ENCODE peak calls at places on chromosomes 13 and 19, in four cellular contexts. E, R, P and L are unnamed samples.

GRCh38 chr19:19775891-19776205 is 42.9 kb upstream of the ZNF14 start:
- DNase-seq in P (no peak), E (no peak), R (no peak), L (no peak)

GRCh38 chr13:42654212-42654611 is 80.3 kb downstream of the TNFSF11 start:
- DNase-seq in R (no peak), P (no peak), E (no peak), L (no peak)

GRCh38 chr13:33958964-33959363 is 141.0 kb downstream of the RFC3 start:
- DNase-seq in E (no peak), R (no peak), P (no peak), L (no peak)

GRCh38 chr13:101144808-101145419 is 271.4 kb downstream of the NALCN start:
- DNase-seq in P (peak), R (peak), E (peak), L (no peak)

GRCh38 chr19:47315125-47315821 is 5.6 kb downstream of the C5AR1 start:
- DNase-seq in R (no peak), E (peak), P (peak), L (peak)

GRCh38 chr13:106597190-106597589 is 29.3 kb upstream of the ARGLU1 start:
- DNase-seq in R (no peak), E (no peak), P (no peak), L (no peak)

GRCh38 chr19:8515317-8515716 is 1.4 kb upstream of the ZNF414 start:
- DNase-seq in E (peak), R (peak), P (no peak), L (peak)

GRCh38 chr13:112060899-112061366 is 6.0 kb upstream of the SOX1 start:
- DNase-seq in P (no peak), R (no peak), E (no peak), L (no peak)

GRCh38 chr19:19661675-19662251 is 1.7 kb downstream of the ATP13A1 start:
- DNase-seq in E (peak), P (no peak), R (peak), L (peak)

GRCh38 chr19:12721656-12722565 is 1.8 kb downstream of the TNPO2 start:
- DNase-seq in E (peak), P (peak), R (peak), L (no peak)

GRCh38 chr19:41439441-41440222 is at the start of gene DMAC2:
- DNase-seq in P (peak), E (peak), R (peak), L (peak)

GRCh38 chr19:14030997-14031718 is 404 bp upstream of the IL27RA start:
- DNase-seq in P (no peak), R (no peak), E (no peak), L (no peak)

GRCh38 chr19:55494172-55494761 is 6.0 kb downstream of the SSC5D start:
- DNase-seq in P (no peak), E (peak), R (no peak), L (no peak)

GRCh38 chr19:18599485-18599884 is 7.1 kb downstream of the CRLF1 start:
- DNase-seq in P (no peak), E (no peak), R (no peak), L (no peak)

GRCh38 chr19:12792048-12792852 is 964 bp downstream of the JUNB start:
- DNase-seq in P (peak), R (peak), E (no peak), L (peak)

GRCh38 chr19:42375415-42376176 is 14.5 kb downstream of the CNFN start:
- DNase-seq in P (no peak), E (no peak), R (no peak), L (no peak)

GRCh38 chr19:50562996-50563395 is 5.2 kb downstream of the LRRC4B start:
- DNase-seq in R (no peak), P (no peak), E (no peak), L (no peak)

GRCh38 chr19:38733493-38734175 is 10.6 kb downstream of the CAPN12 start:
- DNase-seq in R (no peak), P (peak), E (no peak), L (peak)

GRCh38 chr13:44335463-44335862 is 38.2 kb upstream of the SERP2 start:
- DNase-seq in P (no peak), E (no peak), R (no peak), L (no peak)

GRCh38 chr19:7529610-7530490 is 5.7 kb upstream of the PNPLA6 start:
- DNase-seq in R (no peak), E (no peak), P (no peak), L (no peak)

GRCh38 chr13:28392428-28392827 is 102.5 kb downstream of the FLT1 start:
- DNase-seq in R (no peak), P (no peak), E (no peak), L (no peak)

GRCh38 chr19:34232566-34233481 is 21.5 kb upstream of the GARRE1 start:
- DNase-seq in E (no peak), R (no peak), P (peak), L (no peak)

GRCh38 chr19:13024958-13025653 is 29.8 kb downstream of the NFIX start:
- DNase-seq in E (no peak), R (no peak), P (no peak), L (no peak)

GRCh38 chr19:41570179-41570578 is 5.8 kb upstream of the CEACAM21 start:
- DNase-seq in R (no peak), E (no peak), P (no peak), L (no peak)

GRCh38 chr13:114032121-114032799 is 58.4 kb upstream of the C13orf46 start:
- DNase-seq in E (no peak), R (no peak), P (no peak), L (no peak)

GRCh38 chr13:89518289-89519077 is 1829.0 kb upstream of the MIR17HG start:
- DNase-seq in E (no peak), P (no peak), R (no peak), L (no peak)

GRCh38 chr19:10283786-10284540 is 2.8 kb upstream of the ICAM4 start:
- DNase-seq in R (no peak), E (no peak), P (no peak), L (no peak)

GRCh38 chr19:32296694-32297093 is 48.7 kb upstream of the ZNF507 start:
- DNase-seq in P (peak), E (no peak), R (no peak), L (no peak)

GRCh38 chr19:49210108-49210900 is 52.7 kb downstream of the TRPM4 start:
- DNase-seq in P (peak), R (peak), E (no peak), L (peak)

GRCh38 chr19:1818549-1819195 is 6.6 kb upstream of the ATP8B3 start:
- DNase-seq in E (no peak), R (no peak), P (no peak), L (no peak)

GRCh38 chr13:21690955-21691354 is 20.1 kb downstream of the FGF9 start:
- DNase-seq in E (no peak), P (no peak), R (no peak), L (no peak)

GRCh38 chr13:40910324-40911050 is 108.6 kb downstream of the ELF1 start:
- DNase-seq in E (no peak), P (no peak), R (no peak), L (no peak)

GRCh38 chr19:29202281-29202680 is 10.7 kb downstream of the UQCRFS1 start:
- DNase-seq in E (no peak), R (no peak), P (no peak), L (no peak)

GRCh38 chr19:29206453-29206852 is 6.5 kb downstream of the UQCRFS1 start:
- DNase-seq in E (no peak), P (no peak), R (no peak), L (no peak)

GRCh38 chr19:29201849-29202248 is 11.1 kb downstream of the UQCRFS1 start:
- DNase-seq in P (peak), R (no peak), E (no peak), L (no peak)
- TF ChIP-seq CTCF in P (no peak), R (no peak), E (no peak), L (peak)

DNA sequence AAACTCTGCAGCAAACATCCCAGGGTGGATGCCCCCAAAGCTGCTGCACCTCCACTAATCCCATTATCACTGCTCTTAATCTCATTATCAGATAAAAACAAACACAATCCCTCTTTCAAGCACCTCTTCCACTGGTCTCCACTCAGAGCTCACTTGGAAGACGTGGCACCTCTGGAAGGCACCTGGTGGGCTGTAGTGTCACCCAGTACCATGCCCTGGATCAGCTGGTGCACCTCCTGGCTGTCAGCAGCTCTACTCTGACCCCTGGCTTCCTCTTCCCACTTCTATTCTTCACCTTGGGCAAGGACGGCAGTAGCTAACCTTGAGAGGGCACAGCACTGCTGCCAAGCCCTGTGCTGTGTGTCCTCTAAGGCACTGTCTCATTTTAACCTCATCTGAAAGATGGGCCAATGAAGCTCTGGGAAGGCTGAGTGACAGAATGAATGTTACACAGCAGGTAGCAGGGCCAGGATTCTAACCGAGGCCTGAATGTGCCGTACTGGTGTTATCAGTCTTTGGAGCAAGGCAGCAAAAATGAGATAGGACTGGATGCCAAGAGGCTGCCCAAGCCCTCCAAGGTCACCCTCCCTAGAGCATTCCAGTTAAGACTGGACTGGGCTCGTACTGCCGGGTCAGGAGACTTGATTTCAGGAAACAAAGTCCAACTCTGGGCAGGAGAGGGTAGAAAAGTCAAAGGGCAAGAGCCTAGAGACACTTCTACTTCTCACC is 7.4 kb downstream of the BRD4 start:
- DNase-seq in R (no peak), E (no peak), P (no peak), L (no peak)
- TF ChIP-seq CTCF in R (no peak), E (no peak), P (no peak), L (no peak)

DNA sequence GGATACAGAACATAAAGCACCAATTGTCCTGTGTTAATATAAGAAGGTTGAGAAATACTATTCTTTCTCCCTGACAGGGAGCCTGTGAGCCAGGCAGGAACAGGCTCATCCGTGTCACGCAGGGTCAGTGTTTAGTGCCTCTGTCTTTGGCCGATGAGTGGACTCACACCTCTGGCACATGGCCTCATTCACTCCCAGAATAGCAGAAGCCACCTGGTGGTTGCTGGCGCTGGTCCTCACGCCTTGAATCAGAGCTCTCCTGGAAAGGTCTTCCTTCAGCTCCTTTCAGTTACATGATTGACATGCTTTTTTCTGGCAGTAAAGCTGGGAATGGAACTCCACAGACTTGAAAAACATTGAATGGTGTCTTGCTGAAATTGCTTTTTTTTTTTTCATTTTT is 28.1 kb upstream of the SIAH3 start:
- DNase-seq in P (peak), E (no peak), R (no peak), L (no peak)
- TF ChIP-seq CTCF in P (no peak), E (no peak), R (no peak), L (no peak)

GRCh38 chr13:99196466-99197256 is 4.0 kb upstream of the UBAC2 start:
- DNase-seq in P (no peak), E (no peak), R (no peak), L (no peak)
- TF ChIP-seq CTCF in P (no peak), E (no peak), R (peak), L (peak)

GRCh38 chr19:35500611-35501010 is 10.3 kb upstream of the KRTDAP start:
- DNase-seq in P (no peak), E (no peak), R (no peak), L (no peak)
- TF ChIP-seq CTCF in P (no peak), E (no peak), R (no peak), L (no peak)

GRCh38 chr13:24528816-24529398 is 16.3 kb upstream of the PARP4 start:
- DNase-seq in E (no peak), P (no peak), R (no peak), L (no peak)
- TF ChIP-seq CTCF in E (no peak), P (no peak), R (no peak), L (no peak)

DNA sequence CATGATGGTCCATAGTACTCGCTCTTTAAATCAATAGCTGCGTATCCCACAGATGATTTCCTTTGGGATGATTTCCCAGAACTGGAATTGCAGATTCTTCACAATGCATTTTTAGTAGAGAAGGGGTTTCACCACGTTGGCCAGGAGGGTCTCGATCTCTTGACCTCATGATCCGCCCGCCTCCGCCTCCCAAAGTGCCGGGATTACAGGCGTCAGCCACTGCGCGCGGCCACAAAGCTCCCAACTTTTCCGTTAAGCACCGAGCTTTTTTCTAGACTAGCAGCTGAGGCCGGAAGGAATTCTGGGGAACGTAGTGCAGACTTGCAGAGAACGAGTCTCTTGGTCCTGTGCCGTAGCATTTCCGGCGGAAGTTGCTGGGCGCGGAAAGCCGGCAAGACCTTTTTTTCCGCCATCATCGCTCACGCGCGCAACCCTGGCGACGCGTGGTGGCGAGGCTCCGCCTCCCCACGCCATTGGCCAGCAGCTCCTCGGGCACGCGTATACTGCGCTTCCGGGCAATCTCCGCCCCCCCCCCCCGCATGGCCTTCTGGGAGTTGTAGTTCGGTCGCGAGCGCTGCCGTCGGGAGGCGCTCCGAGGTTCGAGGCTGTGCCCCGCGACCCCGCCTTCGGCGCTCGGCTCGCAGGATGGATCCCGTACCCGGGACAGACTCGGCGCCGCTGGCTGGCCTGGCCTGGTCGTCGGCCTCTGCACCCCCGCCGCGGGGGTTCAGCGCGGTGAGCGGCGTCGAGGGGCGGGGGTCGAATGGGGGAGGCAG is at the start of gene MVB12A:
- DNase-seq in P (peak), E (peak), R (peak), L (peak)
- TF ChIP-seq CTCF in P (no peak), E (no peak), R (no peak), L (no peak)

DNA sequence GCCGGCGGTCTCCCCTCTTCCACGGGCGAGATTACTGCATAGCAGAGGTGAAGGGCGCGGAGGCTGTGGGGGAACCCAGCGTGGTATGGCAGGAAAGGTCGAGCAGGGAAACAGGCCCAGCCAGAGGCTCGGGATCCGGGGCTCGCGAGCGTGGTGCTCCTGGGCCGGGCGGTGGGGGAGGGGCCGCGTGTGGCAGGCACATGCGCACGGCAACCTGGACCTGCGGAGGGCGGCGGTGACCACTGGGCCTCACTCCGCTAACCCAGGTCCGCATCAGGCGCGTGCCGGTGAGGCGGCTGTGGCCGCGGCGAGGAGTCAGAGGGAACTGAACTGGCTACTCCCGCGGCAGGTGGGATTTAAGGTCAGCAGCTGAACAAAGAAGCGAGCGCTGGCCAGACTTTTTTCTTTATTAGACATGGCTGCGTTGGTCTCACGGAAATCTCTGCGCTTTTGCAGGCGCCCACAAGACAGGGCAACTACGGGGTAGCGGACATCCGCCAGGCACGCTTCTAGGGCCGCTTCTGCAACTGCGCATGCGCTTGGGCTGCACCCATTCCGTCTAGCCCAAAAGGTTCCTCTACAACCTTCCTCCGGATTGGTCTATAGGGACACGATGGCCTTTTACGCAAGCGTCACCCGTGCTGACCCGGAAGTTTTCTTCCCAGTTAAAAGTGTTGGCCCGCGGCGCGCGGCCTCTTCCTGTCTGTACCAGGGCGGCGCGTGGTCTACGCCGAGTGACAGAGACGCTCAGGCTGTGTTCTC is at the start of gene RPS5:
- DNase-seq in R (peak), P (peak), E (peak), L (peak)
- TF ChIP-seq CTCF in R (no peak), P (no peak), E (no peak), L (no peak)

DNA sequence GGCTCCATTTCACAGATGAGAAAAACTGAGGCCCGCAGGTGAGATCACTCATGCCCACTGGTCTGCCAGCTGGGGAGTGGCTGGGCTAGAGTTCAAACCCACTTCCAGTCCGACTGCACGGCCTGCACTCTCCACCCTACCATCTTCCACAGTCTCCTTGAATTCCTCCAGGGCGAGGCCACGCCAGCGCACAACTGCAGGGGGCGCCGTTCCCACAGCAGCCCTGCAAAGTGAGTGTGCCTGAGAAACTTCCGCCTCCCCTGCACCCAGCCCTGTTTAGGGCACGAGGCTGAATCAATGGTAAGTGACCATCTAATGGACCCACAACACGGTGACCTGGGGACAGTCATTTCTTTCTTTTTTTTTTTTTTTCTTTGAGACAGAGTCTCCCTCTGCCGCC is 829 bp upstream of the ATCAY start:
- DNase-seq in R (no peak), E (no peak), P (peak), L (no peak)
- TF ChIP-seq CTCF in R (no peak), E (no peak), P (peak), L (no peak)

GRCh38 chr19:3621689-3622088 is 4.9 kb downstream of the CACTIN start:
- DNase-seq in R (no peak), E (no peak), P (no peak), L (no peak)

GRCh38 chr19:3620145-3620816 is 6.3 kb downstream of the CACTIN start:
- DNase-seq in E (no peak), P (no peak), R (no peak), L (no peak)

GRCh38 chr19:3622224-3622623 is 4.4 kb downstream of the CACTIN start:
- DNase-seq in P (no peak), E (no peak), R (no peak), L (no peak)

GRCh38 chr19:3619631-3620012 is 7.0 kb downstream of the CACTIN start:
- DNase-seq in R (no peak), E (no peak), P (no peak), L (no peak)

GRCh38 chr19:3620817-3621547 is 5.6 kb downstream of the CACTIN start:
- DNase-seq in E (no peak), R (no peak), P (no peak), L (no peak)
- TF ChIP-seq CTCF in E (no peak), R (no peak), P (no peak), L (no peak)